ENCODE peak calls at places on chromosome 6, in eight cellular contexts. One of them, this sample, is unnamed.
A peak's percentile ranks its signal among the peaks of the same experiment; 100 is the strongest.

GRCh38 chr6:63305278-63305677 is 14.5 kb downstream of the LGSN start:
- DNase-seq in CD14-positive monocyte: no peak
- DNase-seq in adrenal gland: no peak
- DNase-seq in H54: no peak
- DNase-seq in Right ventricle myocardium superior: no peak
- DNase-seq in NCI-H146: no peak
- DNase-seq in iPS-NIHi11: no peak
- DNase-seq in LoVo: no peak
- DNase-seq in this sample: no peak

GRCh38 chr6:35729722-35730121 is 7.1 kb upstream of the ARMC12 start:
- DNase-seq in adrenal gland: no peak
- DNase-seq in Right ventricle myocardium superior: no peak
- DNase-seq in iPS-NIHi11: no peak
- DNase-seq in H54: no peak
- DNase-seq in CD14-positive monocyte: no peak
- DNase-seq in NCI-H146: no peak
- DNase-seq in LoVo: no peak
- DNase-seq in this sample: no peak

GRCh38 chr6:20438462-20439070 is 36.9 kb downstream of the E2F3 start:
- DNase-seq in H54: no peak
- DNase-seq in adrenal gland: no peak
- DNase-seq in LoVo: no peak
- DNase-seq in CD14-positive monocyte: no peak
- DNase-seq in NCI-H146: peak; percentile 77
- DNase-seq in Right ventricle myocardium superior: no peak
- DNase-seq in iPS-NIHi11: no peak
- DNase-seq in this sample: no peak

GRCh38 chr6:109383438-109383940 is 1.2 kb upstream of the CD164 start:
- DNase-seq in LoVo: no peak
- DNase-seq in iPS-NIHi11: no peak
- DNase-seq in H54: no peak
- DNase-seq in Right ventricle myocardium superior: no peak
- DNase-seq in NCI-H146: peak; percentile 12
- DNase-seq in adrenal gland: no peak
- DNase-seq in CD14-positive monocyte: no peak
- DNase-seq in this sample: no peak

GRCh38 chr6:127102859-127103258 is 15.6 kb upstream of the RSPO3 start:
- DNase-seq in Right ventricle myocardium superior: no peak
- DNase-seq in H54: no peak
- DNase-seq in iPS-NIHi11: no peak
- DNase-seq in NCI-H146: no peak
- DNase-seq in adrenal gland: no peak
- DNase-seq in CD14-positive monocyte: no peak
- DNase-seq in LoVo: no peak
- DNase-seq in this sample: no peak

GRCh38 chr6:43699564-43700186 is 12.1 kb upstream of the MRPS18A start:
- DNase-seq in adrenal gland: no peak
- DNase-seq in H54: peak; percentile 60
- DNase-seq in Right ventricle myocardium superior: no peak
- DNase-seq in LoVo: peak; percentile 73
- DNase-seq in CD14-positive monocyte: no peak
- DNase-seq in NCI-H146: peak; percentile 96
- DNase-seq in iPS-NIHi11: no peak
- DNase-seq in this sample: no peak

GRCh38 chr6:166910601-166911000 is 45.7 kb downstream of the RNASET2 start:
- DNase-seq in H54: no peak
- DNase-seq in CD14-positive monocyte: no peak
- DNase-seq in adrenal gland: no peak
- DNase-seq in Right ventricle myocardium superior: no peak
- DNase-seq in NCI-H146: no peak
- DNase-seq in iPS-NIHi11: no peak
- DNase-seq in LoVo: no peak
- DNase-seq in this sample: no peak

GRCh38 chr6:41546475-41546865 is 289 bp downstream of the FOXP4 start:
- DNase-seq in CD14-positive monocyte: no peak
- DNase-seq in NCI-H146: no peak
- DNase-seq in iPS-NIHi11: no peak
- DNase-seq in Right ventricle myocardium superior: no peak
- DNase-seq in LoVo: peak; percentile 37
- DNase-seq in H54: no peak
- DNase-seq in adrenal gland: no peak
- DNase-seq in this sample: peak; percentile 80

GRCh38 chr6:141521440-141521839 is 611.3 kb upstream of the GJE1 start:
- DNase-seq in NCI-H146: no peak
- DNase-seq in H54: no peak
- DNase-seq in LoVo: no peak
- DNase-seq in CD14-positive monocyte: no peak
- DNase-seq in adrenal gland: no peak
- DNase-seq in Right ventricle myocardium superior: no peak
- DNase-seq in iPS-NIHi11: no peak
- DNase-seq in this sample: no peak

GRCh38 chr6:91716361-91716760 is 1129.5 kb upstream of the MAP3K7 start:
- DNase-seq in adrenal gland: no peak
- DNase-seq in iPS-NIHi11: no peak
- DNase-seq in H54: no peak
- DNase-seq in LoVo: no peak
- DNase-seq in CD14-positive monocyte: no peak
- DNase-seq in NCI-H146: no peak
- DNase-seq in Right ventricle myocardium superior: no peak
- DNase-seq in this sample: no peak

GRCh38 chr6:6751615-6752014 is 163.1 kb downstream of the LY86 start:
- DNase-seq in adrenal gland: no peak
- DNase-seq in iPS-NIHi11: no peak
- DNase-seq in CD14-positive monocyte: no peak
- DNase-seq in H54: no peak
- DNase-seq in LoVo: peak; percentile 65
- DNase-seq in Right ventricle myocardium superior: no peak
- DNase-seq in NCI-H146: no peak
- DNase-seq in this sample: no peak

GRCh38 chr6:30907758-30908591 is at the start of gene GTF2H4:
- DNase-seq in LoVo: peak; percentile 98
- DNase-seq in CD14-positive monocyte: peak; percentile 95
- DNase-seq in adrenal gland: peak; percentile 97
- DNase-seq in NCI-H146: peak; percentile 98
- DNase-seq in H54: peak; percentile 97
- DNase-seq in Right ventricle myocardium superior: peak; percentile 98
- DNase-seq in iPS-NIHi11: peak; percentile 89
- DNase-seq in this sample: peak; percentile 91

GRCh38 chr6:45275358-45275757 is 52.8 kb upstream of the RUNX2 start:
- DNase-seq in NCI-H146: no peak
- DNase-seq in LoVo: no peak
- DNase-seq in Right ventricle myocardium superior: no peak
- DNase-seq in H54: no peak
- DNase-seq in adrenal gland: no peak
- DNase-seq in iPS-NIHi11: no peak
- DNase-seq in CD14-positive monocyte: no peak
- DNase-seq in this sample: no peak

GRCh38 chr6:133705731-133706130 is 183.2 kb upstream of the TCF21 start:
- DNase-seq in Right ventricle myocardium superior: no peak
- DNase-seq in iPS-NIHi11: no peak
- DNase-seq in adrenal gland: no peak
- DNase-seq in LoVo: no peak
- DNase-seq in NCI-H146: no peak
- DNase-seq in H54: no peak
- DNase-seq in CD14-positive monocyte: no peak
- DNase-seq in this sample: no peak

GRCh38 chr6:89184344-89184743 is 32.8 kb downstream of the GABRR1 start:
- DNase-seq in LoVo: no peak
- DNase-seq in iPS-NIHi11: no peak
- DNase-seq in adrenal gland: no peak
- DNase-seq in CD14-positive monocyte: no peak
- DNase-seq in H54: no peak
- DNase-seq in NCI-H146: no peak
- DNase-seq in Right ventricle myocardium superior: no peak
- DNase-seq in this sample: no peak

GRCh38 chr6:88220493-88220892 is 54.3 kb upstream of the CNR1 start:
- DNase-seq in adrenal gland: no peak
- DNase-seq in H54: no peak
- DNase-seq in NCI-H146: no peak
- DNase-seq in LoVo: peak; percentile 14
- DNase-seq in Right ventricle myocardium superior: no peak
- DNase-seq in iPS-NIHi11: peak; percentile 58
- DNase-seq in CD14-positive monocyte: no peak
- DNase-seq in this sample: no peak

GRCh38 chr6:53476979-53477378 is 67.9 kb downstream of the GCLC start:
- DNase-seq in NCI-H146: no peak
- DNase-seq in Right ventricle myocardium superior: no peak
- DNase-seq in iPS-NIHi11: no peak
- DNase-seq in LoVo: no peak
- DNase-seq in CD14-positive monocyte: no peak
- DNase-seq in H54: no peak
- DNase-seq in adrenal gland: no peak
- DNase-seq in this sample: no peak

GRCh38 chr6:54681987-54682386 is 164.6 kb upstream of the FAM83B start:
- DNase-seq in NCI-H146: no peak
- DNase-seq in Right ventricle myocardium superior: no peak
- DNase-seq in LoVo: no peak
- DNase-seq in CD14-positive monocyte: no peak
- DNase-seq in adrenal gland: peak; percentile 18
- DNase-seq in iPS-NIHi11: no peak
- DNase-seq in H54: peak; percentile 25
- DNase-seq in this sample: no peak

GRCh38 chr6:13678255-13678983 is 33.2 kb downstream of the RANBP9 start:
- DNase-seq in NCI-H146: no peak
- DNase-seq in adrenal gland: no peak
- DNase-seq in LoVo: no peak
- DNase-seq in H54: no peak
- DNase-seq in Right ventricle myocardium superior: no peak
- DNase-seq in CD14-positive monocyte: no peak
- DNase-seq in iPS-NIHi11: peak; percentile 12
- DNase-seq in this sample: no peak

GRCh38 chr6:111011360-111012142 is 29.7 kb downstream of the RPF2 start:
- DNase-seq in iPS-NIHi11: peak; percentile 52
- DNase-seq in adrenal gland: no peak
- DNase-seq in CD14-positive monocyte: no peak
- DNase-seq in H54: peak; percentile 30
- DNase-seq in LoVo: peak; percentile 29
- DNase-seq in NCI-H146: peak; percentile 36
- DNase-seq in Right ventricle myocardium superior: no peak
- DNase-seq in this sample: peak; percentile 55

GRCh38 chr6:125790403-125791150 is at the start of gene NCOA7:
- DNase-seq in Right ventricle myocardium superior: peak; percentile 89
- DNase-seq in LoVo: peak; percentile 77
- DNase-seq in NCI-H146: peak; percentile 95
- DNase-seq in CD14-positive monocyte: peak; percentile 53
- DNase-seq in H54: peak; percentile 33
- DNase-seq in adrenal gland: peak; percentile 82
- DNase-seq in iPS-NIHi11: peak; percentile 87
- DNase-seq in this sample: peak; percentile 89

GRCh38 chr6:38640216-38640909 is 634 bp upstream of the BTBD9 start:
- DNase-seq in Right ventricle myocardium superior: no peak
- DNase-seq in H54: no peak
- DNase-seq in NCI-H146: peak; percentile 16
- DNase-seq in iPS-NIHi11: no peak
- DNase-seq in adrenal gland: peak; percentile 76
- DNase-seq in CD14-positive monocyte: no peak
- DNase-seq in LoVo: no peak
- DNase-seq in this sample: no peak

GRCh38 chr6:29720863-29721262 is 2.4 kb upstream of the HLA-F start:
- DNase-seq in H54: no peak
- DNase-seq in LoVo: no peak
- DNase-seq in Right ventricle myocardium superior: no peak
- DNase-seq in NCI-H146: peak; percentile 9
- DNase-seq in adrenal gland: no peak
- DNase-seq in iPS-NIHi11: no peak
- DNase-seq in CD14-positive monocyte: no peak
- DNase-seq in this sample: no peak

GRCh38 chr6:45710304-45710821 is 305.3 kb downstream of the CLIC5 start:
- DNase-seq in NCI-H146: no peak
- DNase-seq in Right ventricle myocardium superior: no peak
- DNase-seq in H54: no peak
- DNase-seq in LoVo: no peak
- DNase-seq in adrenal gland: no peak
- DNase-seq in CD14-positive monocyte: peak; percentile 86
- DNase-seq in iPS-NIHi11: no peak
- DNase-seq in this sample: no peak

GRCh38 chr6:133341607-133342158 is 100.5 kb downstream of the EYA4 start:
- DNase-seq in LoVo: no peak
- DNase-seq in Right ventricle myocardium superior: no peak
- DNase-seq in CD14-positive monocyte: no peak
- DNase-seq in H54: no peak
- DNase-seq in iPS-NIHi11: no peak
- DNase-seq in NCI-H146: peak; percentile 83
- DNase-seq in adrenal gland: no peak
- DNase-seq in this sample: no peak

GRCh38 chr6:115055579-115055978 is 712.8 kb upstream of the HS3ST5 start:
- DNase-seq in CD14-positive monocyte: no peak
- DNase-seq in iPS-NIHi11: no peak
- DNase-seq in H54: no peak
- DNase-seq in NCI-H146: no peak
- DNase-seq in Right ventricle myocardium superior: no peak
- DNase-seq in LoVo: no peak
- DNase-seq in adrenal gland: no peak
- DNase-seq in this sample: no peak

GRCh38 chr6:135870722-135871121 is 19.2 kb downstream of the PDE7B start:
- DNase-seq in CD14-positive monocyte: no peak
- DNase-seq in Right ventricle myocardium superior: no peak
- DNase-seq in LoVo: no peak
- DNase-seq in adrenal gland: no peak
- DNase-seq in iPS-NIHi11: no peak
- DNase-seq in NCI-H146: no peak
- DNase-seq in H54: no peak
- DNase-seq in this sample: no peak

GRCh38 chr6:39508513-39508912 is 186.0 kb upstream of the KCNK16 start:
- DNase-seq in adrenal gland: no peak
- DNase-seq in CD14-positive monocyte: no peak
- DNase-seq in Right ventricle myocardium superior: no peak
- DNase-seq in H54: no peak
- DNase-seq in NCI-H146: peak; percentile 39
- DNase-seq in iPS-NIHi11: no peak
- DNase-seq in LoVo: no peak
- DNase-seq in this sample: no peak

GRCh38 chr6:100296810-100297544 is 167.7 kb downstream of the SIM1 start:
- DNase-seq in H54: no peak
- DNase-seq in adrenal gland: no peak
- DNase-seq in Right ventricle myocardium superior: no peak
- DNase-seq in iPS-NIHi11: no peak
- DNase-seq in NCI-H146: peak; percentile 55
- DNase-seq in CD14-positive monocyte: no peak
- DNase-seq in LoVo: peak; percentile 49
- DNase-seq in this sample: no peak

GRCh38 chr6:141977782-141978181 is 154.9 kb upstream of the GJE1 start:
- DNase-seq in CD14-positive monocyte: no peak
- DNase-seq in LoVo: no peak
- DNase-seq in H54: no peak
- DNase-seq in Right ventricle myocardium superior: no peak
- DNase-seq in NCI-H146: no peak
- DNase-seq in adrenal gland: no peak
- DNase-seq in iPS-NIHi11: no peak
- DNase-seq in this sample: no peak

GRCh38 chr6:75427342-75427741 is 66.3 kb downstream of the FILIP1 start:
- DNase-seq in adrenal gland: no peak
- DNase-seq in H54: no peak
- DNase-seq in iPS-NIHi11: no peak
- DNase-seq in NCI-H146: no peak
- DNase-seq in Right ventricle myocardium superior: no peak
- DNase-seq in LoVo: no peak
- DNase-seq in CD14-positive monocyte: no peak
- DNase-seq in this sample: no peak

This sample was measured in D341Med.